ENCODE peak calls at places on chromosomes 16 and 17, in six cellular contexts. G, X, S, J, L and V are unnamed samples.

GRCh38 chr16:87487361-87487924 is 5.4 kb downstream of the ZCCHC14 start:
- DNase-seq in X (peak), S (peak), L (peak), G (peak), J (peak), V (no peak)

GRCh38 chr17:50620848-50621247 is 13.8 kb upstream of the ABCC3 start:
- DNase-seq in X (no peak), S (no peak), J (no peak), L (no peak), G (no peak), V (no peak)

GRCh38 chr17:66493283-66494019 is 191.0 kb downstream of the PRKCA start:
- DNase-seq in G (peak), L (no peak), J (no peak), S (no peak), X (no peak), V (no peak)

GRCh38 chr17:78530675-78531074 is 46.5 kb downstream of the DNAH17 start:
- DNase-seq in J (no peak), S (no peak), X (no peak), L (no peak), G (no peak), V (no peak)

GRCh38 chr17:48582750-48583069 is 4.6 kb upstream of the HOXB4 start:
- DNase-seq in S (no peak), L (no peak), J (no peak), X (no peak), G (no peak), V (no peak)

GRCh38 chr17:65785109-65785508 is 223.7 kb upstream of the AXIN2 start:
- DNase-seq in X (no peak), G (peak), L (no peak), J (no peak), S (no peak), V (peak)

GRCh38 chr16:69535123-69536050 is 30.4 kb upstream of the NFAT5 start:
- DNase-seq in G (peak), S (no peak), J (no peak), L (no peak), X (no peak), V (no peak)

GRCh38 chr16:80924372-80924978 is 82.2 kb downstream of the CMC2 start:
- DNase-seq in S (peak), L (peak), J (peak), X (no peak), G (peak), V (no peak)

GRCh38 chr16:424033-424622 is 1.3 kb upstream of the RAB11FIP3 start:
- DNase-seq in G (peak), S (peak), X (no peak), L (peak), J (peak), V (peak)

GRCh38 chr16:3997231-3997841 is 116.8 kb upstream of the CREBBP start:
- DNase-seq in J (no peak), S (no peak), G (no peak), L (no peak), X (no peak), V (no peak)

GRCh38 chr16:3999479-3999868 is 116.8 kb downstream of the ADCY9 start:
- DNase-seq in L (no peak), J (no peak), X (no peak), G (peak), S (peak), V (peak)

GRCh38 chr16:3998793-3999478 is 117.3 kb downstream of the ADCY9 start:
- DNase-seq in X (no peak), J (no peak), L (no peak), S (no peak), G (peak), V (no peak)

GRCh38 chr16:4003166-4003565 is 113.1 kb downstream of the ADCY9 start:
- DNase-seq in J (no peak), G (no peak), L (no peak), X (no peak), S (no peak), V (no peak)

GRCh38 chr16:3999890-4000325 is 116.3 kb downstream of the ADCY9 start:
- DNase-seq in J (no peak), X (no peak), S (no peak), G (peak), L (no peak), V (no peak)
- H3K27ac ChIP-seq in J (peak), X (no peak), S (peak), G (no peak), L (no peak), V (peak)

DNA sequence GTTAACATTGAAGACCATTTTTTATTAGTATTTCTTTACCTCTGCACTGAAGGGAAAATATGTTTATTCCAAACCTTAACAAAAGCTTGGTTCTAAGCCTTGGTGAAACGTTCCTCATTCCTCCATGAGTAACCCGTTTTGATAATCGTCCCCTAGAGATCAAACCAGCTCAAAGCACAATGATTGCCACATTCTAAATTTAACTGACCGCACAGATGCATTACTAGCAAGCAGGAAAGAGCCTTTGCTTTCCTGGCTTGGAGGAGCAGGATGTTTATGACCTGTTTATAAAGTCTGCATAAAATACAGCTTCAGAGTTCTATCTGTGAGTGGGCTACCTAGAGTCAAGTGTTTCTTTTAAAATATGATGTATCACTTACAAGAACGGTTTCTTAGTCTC is 193.8 kb downstream of the TMEM114 start:
- DNase-seq in S (no peak), X (no peak), J (no peak), L (no peak), G (no peak), V (no peak)
- H3K4me3 ChIP-seq in S (no peak), X (no peak), J (no peak), L (no peak), G (no peak), V (no peak)

GRCh38 chr16:51971184-51971583 is 575.8 kb downstream of the TOX3 start:
- DNase-seq in G (peak), X (no peak), S (peak), L (no peak), J (peak), V (no peak)
- TF ChIP-seq CTCF in G (peak), X (peak), S (no peak), L (no peak), J (peak), V (peak)

GRCh38 chr17:41971721-41972523 is 5.3 kb downstream of the CNP start:
- DNase-seq in S (no peak), G (no peak), J (no peak), L (no peak), X (no peak), V (no peak)

GRCh38 chr17:41974658-41975057 is 8.1 kb downstream of the CNP start:
- DNase-seq in X (no peak), L (no peak), S (no peak), G (no peak), J (no peak), V (no peak)

GRCh38 chr17:41974031-41974430 is 7.4 kb downstream of the CNP start:
- DNase-seq in S (no peak), G (no peak), J (no peak), X (no peak), L (no peak), V (no peak)

GRCh38 chr17:41973457-41973856 is 6.9 kb downstream of the CNP start:
- DNase-seq in L (no peak), X (no peak), J (no peak), S (no peak), G (no peak), V (no peak)

GRCh38 chr17:41972571-41973411 is 6.2 kb downstream of the CNP start:
- DNase-seq in S (no peak), J (peak), G (no peak), X (no peak), L (no peak), V (no peak)
- H3K27ac ChIP-seq in S (no peak), J (peak), G (peak), X (no peak), L (no peak), V (peak)

DNA sequence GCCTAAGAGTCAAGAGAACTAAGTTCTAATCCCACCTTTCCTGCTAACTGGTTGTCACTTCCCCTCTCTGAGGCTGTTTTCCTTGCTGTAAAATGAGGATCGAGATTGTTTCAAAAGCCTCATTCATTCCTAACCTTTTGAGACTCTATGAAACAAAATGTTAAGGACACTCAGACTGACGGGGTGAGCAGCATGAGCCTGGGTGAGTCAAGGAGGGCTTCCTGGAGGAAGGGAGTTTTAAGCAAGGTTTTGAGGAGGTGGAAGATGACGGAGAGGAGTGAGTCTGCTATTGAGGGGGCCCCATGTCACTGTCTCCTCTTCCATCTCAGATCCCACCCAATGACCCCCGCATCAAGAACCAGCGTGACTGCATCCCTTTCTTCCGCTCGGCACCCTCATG is 4.1 kb downstream of the EPX start:
- DNase-seq in J (no peak), L (no peak), X (no peak), G (no peak), S (no peak), V (no peak)
- H3K4me3 ChIP-seq in J (no peak), L (no peak), X (no peak), G (no peak), S (no peak), V (no peak)

DNA sequence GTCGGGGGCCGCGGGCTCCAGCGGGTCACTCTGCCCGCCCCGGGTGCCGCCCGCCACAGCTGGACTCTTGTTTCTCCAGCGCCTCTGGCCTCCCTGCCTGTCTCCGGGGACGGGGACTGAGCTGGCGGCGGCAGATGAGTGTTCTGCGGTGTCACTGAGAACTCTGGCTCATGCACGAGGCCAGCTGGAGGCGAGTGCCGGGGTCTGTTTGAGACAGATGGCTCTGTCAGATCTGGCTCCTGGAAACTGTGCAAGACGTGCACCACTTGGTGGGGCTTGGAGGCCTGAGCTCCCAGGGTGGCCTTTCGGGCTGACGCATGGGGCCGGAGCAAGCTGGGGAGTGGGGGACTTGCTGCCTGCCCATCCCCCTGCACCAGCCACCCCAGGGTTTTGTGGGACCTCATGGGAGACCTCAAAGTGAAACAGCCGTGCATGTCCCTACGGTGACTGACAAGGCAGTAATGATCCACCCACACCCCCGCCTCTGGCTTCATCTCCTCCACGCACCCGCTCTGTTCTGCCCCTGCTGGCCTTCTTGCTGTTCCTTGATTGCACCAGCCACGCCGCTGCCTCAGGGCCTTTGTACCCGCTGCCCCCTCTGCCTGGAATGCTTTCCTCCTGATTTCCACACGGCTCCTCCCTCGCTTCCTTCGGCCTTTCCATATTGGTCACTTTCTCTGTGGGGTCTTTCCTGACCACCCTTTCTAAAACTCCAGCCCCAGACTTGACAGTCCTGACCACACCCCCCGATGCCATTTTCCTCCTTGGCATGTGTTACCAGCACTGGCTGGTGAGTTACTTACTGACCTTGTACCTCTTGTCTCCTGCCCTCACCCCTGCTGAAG is 174.9 kb upstream of the CIBAR2 start:
- DNase-seq in L (no peak), J (no peak), G (peak), X (no peak), S (no peak), V (no peak)
- TF ChIP-seq CTCF in L (no peak), J (no peak), G (no peak), X (peak), S (no peak), V (peak)

DNA sequence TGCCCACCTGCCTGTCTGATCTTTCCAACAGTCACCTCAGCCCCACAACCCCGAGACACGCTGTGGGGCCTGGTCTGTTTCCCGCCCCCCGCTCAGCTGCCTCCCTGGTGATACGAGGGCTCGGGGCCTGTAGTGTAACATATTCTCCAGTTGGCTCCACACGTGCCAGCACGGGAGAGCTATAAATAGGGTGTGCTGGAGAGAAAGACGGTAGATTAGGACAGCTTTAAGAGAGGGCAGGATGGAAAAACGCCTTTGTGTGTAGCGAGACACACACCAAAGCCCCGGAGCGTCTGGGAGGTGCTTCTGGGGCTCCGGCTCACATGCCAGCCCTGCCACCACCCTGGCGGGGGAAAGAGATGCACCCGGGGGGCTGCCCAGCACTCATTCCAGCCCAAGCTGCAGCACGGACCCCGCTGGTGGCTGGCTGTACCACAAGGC is 7.4 kb upstream of the MTSS2 start:
- DNase-seq in G (no peak), J (no peak), L (no peak), S (peak), X (no peak), V (no peak)
- H3K27ac ChIP-seq in G (peak), J (peak), L (peak), S (peak), X (peak), V (peak)

GRCh38 chr17:82110298-82110697 is 12.3 kb upstream of the FASN start:
- DNase-seq in G (no peak), J (no peak), L (no peak), X (no peak), S (no peak), V (no peak)
- H3K4me3 ChIP-seq in G (no peak), J (no peak), L (no peak), X (no peak), S (no peak), V (no peak)

DNA sequence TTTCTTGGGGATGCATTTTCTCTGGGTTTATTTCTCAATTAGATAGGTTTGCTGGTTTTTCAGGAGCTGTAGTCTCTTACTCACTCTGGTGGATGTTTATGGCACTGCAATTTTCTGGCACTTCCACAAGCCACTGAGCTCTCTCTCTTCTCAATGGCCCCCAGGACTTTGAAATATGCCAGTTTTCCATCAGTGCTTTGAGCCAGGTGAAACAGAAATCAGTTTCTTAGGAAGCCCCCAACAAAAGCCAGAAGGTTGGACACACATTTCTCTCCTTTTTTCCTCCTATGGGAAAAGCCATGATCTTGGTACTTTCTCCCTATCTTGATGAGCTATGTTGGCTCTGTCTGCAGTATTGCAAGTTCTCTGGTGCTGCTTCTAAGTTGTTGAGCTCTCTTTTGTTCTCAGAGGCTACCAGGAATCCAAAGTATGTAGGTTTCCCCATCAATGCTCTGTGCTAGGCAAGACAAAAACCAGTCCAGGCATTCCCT is 90.7 kb upstream of the SMIM36 start:
- DNase-seq in G (peak), S (peak), J (no peak), L (no peak), X (no peak), V (no peak)
- TF ChIP-seq CTCF in G (peak), S (peak), J (peak), L (peak), X (peak), V (peak)